ENCODE peak calls at places on chromosomes 11 and 22, in seven cellular contexts. H, V, Q, R, I, J and E are unnamed samples. For H3K4me1, the result is how much of the 10 kb centered on the place peaks cover.

GRCh38 chr22:25084405-25085107 is 115.1 kb upstream of the CRYBB3 start:
- DNase-seq in H (no peak), V (no peak), Q (no peak), R (no peak), I (no peak), J (no peak), E (no peak)

GRCh38 chr11:108901359-108901758 is 236.5 kb downstream of the DDX10 start:
- DNase-seq in H (no peak), V (peak), Q (no peak), R (no peak), I (no peak), J (no peak), E (no peak)

GRCh38 chr11:73759520-73760065 is 1.3 kb downstream of the RAB6A start:
- DNase-seq in H (no peak), V (peak), Q (no peak), R (no peak), I (peak), J (no peak), E (no peak)

GRCh38 chr11:128824199-128825049 is 42.7 kb downstream of the KCNJ1 start:
- DNase-seq in H (no peak), V (no peak), Q (peak), R (no peak), I (no peak), J (no peak), E (no peak)

GRCh38 chr11:46106530-46107407 is 14.5 kb downstream of the PHF21A start:
- DNase-seq in H (no peak), V (no peak), Q (no peak), R (no peak), I (no peak), J (no peak), E (no peak)

GRCh38 chr22:18112440-18112839 is 1.8 kb downstream of the TUBA8 start:
- DNase-seq in H (no peak), V (no peak), Q (no peak), R (no peak), I (no peak), J (no peak), E (no peak)

GRCh38 chr11:2844996-2845395 is 40.6 kb downstream of the CDKN1C start:
- DNase-seq in H (no peak), V (no peak), Q (no peak), R (no peak), I (no peak), J (no peak), E (no peak)

GRCh38 chr11:34558211-34558610 is 44.6 kb upstream of the ELF5 start:
- DNase-seq in H (no peak), V (no peak), Q (no peak), R (no peak), I (no peak), J (no peak), E (no peak)

GRCh38 chr11:40179541-40179940 is 1279.9 kb downstream of the LRRC4C start:
- DNase-seq in H (no peak), V (no peak), Q (no peak), R (no peak), I (no peak), J (no peak), E (no peak)

GRCh38 chr11:62444835-62445234 is 26.0 kb downstream of the SCGB1A1 start:
- DNase-seq in H (peak), V (no peak), Q (no peak), R (no peak), I (no peak), J (peak), E (no peak)

GRCh38 chr11:62445314-62445740 is 26.5 kb downstream of the SCGB1A1 start:
- DNase-seq in H (peak), V (peak), Q (no peak), R (peak), I (peak), J (peak), E (no peak)

GRCh38 chr11:62444271-62444833 is 25.5 kb downstream of the SCGB1A1 start:
- DNase-seq in H (peak), V (peak), Q (peak), R (no peak), I (peak), J (peak), E (no peak)

GRCh38 chr11:62446091-62446490 is 27.3 kb downstream of the SCGB1A1 start:
- DNase-seq in H (peak), V (no peak), Q (no peak), R (peak), I (no peak), J (peak), E (no peak)

DNA sequence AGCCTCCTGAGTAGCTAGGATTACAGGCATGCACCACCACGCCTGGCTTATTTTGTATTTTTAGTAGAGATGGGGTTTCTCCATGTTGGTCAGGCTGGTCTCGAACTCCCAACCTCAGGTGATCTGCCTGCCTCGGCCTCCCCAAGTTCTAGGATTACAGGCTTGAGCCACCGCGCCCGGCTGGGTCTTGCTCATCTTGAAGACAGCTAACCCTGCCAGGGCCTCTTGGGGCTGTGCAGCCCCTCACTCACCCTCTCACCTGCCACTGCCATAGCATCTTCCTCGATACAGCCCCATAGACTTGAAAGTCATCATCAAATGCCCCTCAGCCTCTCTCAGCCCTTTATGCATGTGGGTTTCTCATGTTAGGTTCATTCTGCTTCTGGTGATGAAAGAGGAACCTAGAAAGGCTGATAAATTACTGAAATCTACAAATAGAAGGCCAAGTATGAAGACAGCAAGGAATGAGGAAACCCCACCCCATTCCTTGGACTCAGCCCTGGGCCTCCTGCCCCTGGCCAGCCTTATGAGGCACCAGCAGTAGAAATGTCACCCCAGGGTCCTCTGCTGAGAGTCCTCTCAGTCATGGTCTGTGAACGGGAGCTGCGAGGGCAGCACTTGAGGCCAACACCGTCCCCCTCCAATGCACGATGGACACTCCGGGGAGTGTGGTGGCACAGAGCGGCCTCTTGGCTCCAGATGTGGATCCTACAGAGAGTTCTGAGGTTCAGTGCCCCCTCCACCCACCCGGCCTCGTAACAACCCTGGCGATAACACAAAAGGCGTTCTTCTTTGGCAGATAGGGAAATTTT is 24.8 kb downstream of the SCGB1A1 start:
- DNase-seq in H (no peak), V (no peak), Q (no peak), R (no peak), I (no peak), J (peak), E (no peak)
- H3K4me3 ChIP-seq in H (peak), V (no peak), Q (peak), R (peak), I (no peak), J (peak), E (no peak)

GRCh38 chr11:13534358-13534757 is 38.6 kb upstream of the PTH start:
- DNase-seq in H (no peak), V (no peak), Q (no peak), R (no peak), I (no peak), J (no peak), E (no peak)

GRCh38 chr11:13538044-13538443 is 42.2 kb upstream of the PTH start:
- DNase-seq in H (no peak), V (no peak), Q (no peak), R (no peak), I (no peak), J (no peak), E (no peak)

GRCh38 chr11:13535819-13536218 is 40.0 kb upstream of the PTH start:
- DNase-seq in H (no peak), V (no peak), Q (no peak), R (peak), I (no peak), J (no peak), E (no peak)
- TF ChIP-seq POLR2A in H (no peak), V (no peak), Q (no peak), R (no peak), I (no peak), J (no peak), E (no peak)

GRCh38 chr11:12087075-12087775 is 23.2 kb upstream of the MICAL2 start:
- DNase-seq in H (no peak), V (peak), Q (no peak), R (no peak), I (peak), J (no peak), E (no peak)

GRCh38 chr11:12086271-12087074 is 23.9 kb upstream of the MICAL2 start:
- DNase-seq in H (no peak), V (peak), Q (peak), R (no peak), I (peak), J (peak), E (no peak)

GRCh38 chr11:12083380-12083779 is 27.0 kb upstream of the MICAL2 start:
- DNase-seq in H (no peak), V (no peak), Q (no peak), R (no peak), I (no peak), J (no peak), E (no peak)

GRCh38 chr11:12084191-12084717 is 26.1 kb upstream of the MICAL2 start:
- DNase-seq in H (no peak), V (no peak), Q (no peak), R (no peak), I (no peak), J (no peak), E (no peak)

GRCh38 chr11:12085371-12086251 is 24.8 kb upstream of the MICAL2 start:
- DNase-seq in H (no peak), V (peak), Q (no peak), R (no peak), I (no peak), J (no peak), E (no peak)
- H3K4me1 ChIP-seq in H (under half), V (under half), Q (half or more), R (under half), I (half or more), J (under half), E (under half)

GRCh38 chr11:9775393-9775780 is 111.5 kb downstream of the SWAP70 start:
- DNase-seq in H (no peak), V (no peak), Q (no peak), R (no peak), I (no peak), J (no peak), E (no peak)

GRCh38 chr11:9774109-9774508 is 110.2 kb downstream of the SWAP70 start:
- DNase-seq in H (no peak), V (no peak), Q (no peak), R (no peak), I (no peak), J (no peak), E (no peak)

GRCh38 chr11:9776203-9776602 is 112.3 kb downstream of the SWAP70 start:
- DNase-seq in H (no peak), V (no peak), Q (no peak), R (no peak), I (no peak), J (no peak), E (no peak)

GRCh38 chr11:9773524-9773923 is 109.6 kb downstream of the SWAP70 start:
- DNase-seq in H (no peak), V (no peak), Q (no peak), R (no peak), I (no peak), J (no peak), E (no peak)

DNA sequence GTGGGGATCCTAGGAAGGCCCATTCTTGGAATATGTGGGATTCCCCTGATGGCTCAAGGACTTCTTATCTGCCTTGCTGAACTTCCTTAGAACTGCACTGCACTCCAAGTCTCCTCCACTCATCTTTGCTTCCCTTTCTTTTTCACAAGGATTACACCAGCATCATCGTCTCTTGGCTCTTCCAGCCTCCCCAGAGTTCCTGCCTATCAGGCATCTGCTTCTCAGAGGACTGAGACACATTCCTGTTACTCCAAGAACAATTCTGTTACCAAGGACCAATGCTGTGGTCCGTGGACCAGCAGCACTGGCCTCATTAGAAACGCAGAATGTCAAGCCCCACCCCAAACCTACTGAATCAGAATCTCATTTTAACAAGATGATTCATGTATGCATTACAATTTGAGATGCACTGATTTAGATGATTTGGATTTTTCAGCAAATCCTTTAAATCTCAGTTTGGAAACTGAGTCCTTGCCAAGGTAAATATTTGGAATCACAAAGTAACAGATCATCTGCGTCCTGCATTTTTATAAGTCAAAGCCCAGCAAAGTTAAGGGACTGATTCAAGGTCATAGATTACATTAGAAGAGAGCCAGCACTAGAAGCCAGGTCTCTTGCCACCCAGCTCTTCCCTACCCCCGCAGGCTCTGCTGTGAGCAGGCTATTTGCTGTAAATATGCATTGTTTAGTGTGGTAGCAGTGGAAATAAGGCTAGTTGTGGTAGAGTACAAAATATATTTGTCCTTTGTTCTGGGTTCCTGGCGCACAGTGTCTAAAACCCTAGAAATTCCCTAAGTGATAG is 110.9 kb downstream of the SWAP70 start:
- DNase-seq in H (no peak), V (peak), Q (no peak), R (no peak), I (peak), J (no peak), E (no peak)
- H3K4me3 ChIP-seq in H (no peak), V (no peak), Q (no peak), R (no peak), I (no peak), J (no peak), E (no peak)

GRCh38 chr22:19891350-19892248 is 36.9 kb upstream of the GNB1L start:
- DNase-seq in H (no peak), V (peak), Q (no peak), R (no peak), I (peak), J (peak), E (no peak)
- TF ChIP-seq POLR2A in H (no peak), V (no peak), Q (no peak), R (no peak), I (peak), J (no peak), E (no peak)

DNA sequence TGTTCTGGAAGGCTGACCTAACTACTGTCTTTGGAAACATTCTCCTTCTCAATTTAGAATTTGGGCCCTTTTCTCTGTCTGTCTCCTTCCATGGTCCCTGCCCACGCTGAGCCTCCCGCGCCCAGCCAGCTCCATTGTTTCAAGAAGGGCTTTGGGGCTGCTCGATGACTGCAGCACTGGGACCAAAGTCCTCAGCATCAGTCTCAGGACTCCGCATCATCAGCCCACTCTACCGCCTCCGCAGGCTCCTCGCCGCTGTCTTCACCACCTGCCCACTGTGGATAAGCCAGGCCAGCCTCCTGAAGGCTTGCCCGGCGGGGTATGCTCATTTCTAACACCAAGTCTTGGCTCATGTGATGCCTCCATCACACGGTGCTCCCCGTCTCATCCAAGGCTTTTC is 81.3 kb downstream of the ZBTB16 start:
- DNase-seq in H (no peak), V (no peak), Q (no peak), R (no peak), I (no peak), J (no peak), E (no peak)
- H3K4me1 ChIP-seq in H (under half), V (under half), Q (half or more), R (under half), I (under half), J (under half), E (under half)

GRCh38 chr11:88335284-88335683 is 2.3 kb downstream of the CTSC start:
- DNase-seq in H (no peak), V (no peak), Q (no peak), R (no peak), I (no peak), J (no peak), E (no peak)
- H3K4me3 ChIP-seq in H (no peak), V (peak), Q (no peak), R (no peak), I (no peak), J (no peak), E (no peak)

GRCh38 chr11:65290448-65291165 is 24.1 kb upstream of the CDC42EP2 start:
- DNase-seq in H (peak), V (peak), Q (peak), R (no peak), I (peak), J (peak), E (peak)
- TF ChIP-seq POLR2A in H (no peak), V (peak), Q (no peak), R (no peak), I (peak), J (peak), E (no peak)